ENCODE peak calls at places on chromosomes 7 and 10, in five cellular contexts. L, K, I, N and U are unnamed samples.

GRCh38 chr7:137772748-137773147 is 74.0 kb downstream of the DGKI start:
- DNase-seq in N (no peak), L (no peak), K (peak), I (peak), U (no peak)

GRCh38 chr10:25072786-25073185 is 56.4 kb downstream of the THNSL1 start:
- DNase-seq in L (no peak), N (no peak), K (peak), I (no peak), U (no peak)

GRCh38 chr10:47344996-47345870 is 2.9 kb upstream of the RBP3 start:
- DNase-seq in L (peak), I (no peak), N (no peak), K (no peak), U (no peak)

GRCh38 chr7:49166441-49166840 is 242.1 kb downstream of the CDC14C start:
- DNase-seq in L (no peak), I (no peak), K (no peak), N (no peak), U (no peak)

GRCh38 chr7:93890041-93890463 is 501 bp downstream of the TFPI2 start:
- DNase-seq in I (peak), K (peak), L (no peak), N (no peak), U (peak)

GRCh38 chr7:8133188-8133848 is 128.6 kb downstream of the ICA1 start:
- DNase-seq in I (no peak), N (no peak), L (no peak), K (no peak), U (no peak)

GRCh38 chr7:158110661-158111555 is 476.7 kb downstream of the PTPRN2 start:
- DNase-seq in I (no peak), N (no peak), L (peak), K (no peak), U (no peak)

GRCh38 chr7:761101-761500 is 34.0 kb upstream of the PRKAR1B start:
- DNase-seq in N (no peak), L (no peak), I (no peak), K (no peak), U (no peak)

GRCh38 chr7:21912305-21912704 is 33.4 kb downstream of the CDCA7L start:
- DNase-seq in K (no peak), L (peak), I (peak), N (no peak), U (no peak)

GRCh38 chr10:15379043-15379442 is 8.0 kb upstream of the FAM171A1 start:
- DNase-seq in K (no peak), I (no peak), N (no peak), L (no peak), U (no peak)

GRCh38 chr7:46603780-46604725 is 683.0 kb upstream of the IGFBP3 start:
- DNase-seq in L (peak), K (peak), N (peak), I (peak), U (peak)

GRCh38 chr7:44581426-44581906 is 565 bp downstream of the TMED4 start:
- DNase-seq in N (no peak), K (peak), I (no peak), L (no peak), U (no peak)

GRCh38 chr10:49387029-49387428 is 8.9 kb downstream of the DRGX start:
- DNase-seq in N (peak), L (no peak), I (peak), K (peak), U (no peak)

GRCh38 chr10:4174197-4174596 is 389.2 kb upstream of the KLF6 start:
- DNase-seq in I (peak), L (no peak), K (no peak), N (no peak), U (no peak)

GRCh38 chr10:101897633-101898032 is 54.0 kb upstream of the KCNIP2 start:
- DNase-seq in N (no peak), L (no peak), I (peak), K (no peak), U (no peak)

GRCh38 chr10:114474989-114475388 is 70.7 kb upstream of the AFAP1L2 start:
- DNase-seq in L (no peak), I (no peak), K (no peak), N (no peak), U (no peak)

GRCh38 chr7:17599733-17600685 is 301.6 kb downstream of the AHR start:
- DNase-seq in N (peak), L (no peak), I (peak), K (peak), U (peak)

GRCh38 chr10:86752311-86752710 is 4.1 kb upstream of the BMPR1A start:
- DNase-seq in K (no peak), I (no peak), N (no peak), L (no peak), U (no peak)

GRCh38 chr7:26040085-26040484 is 111.9 kb upstream of the NFE2L3 start:
- DNase-seq in L (no peak), N (no peak), K (no peak), I (no peak), U (no peak)

GRCh38 chr10:27230022-27230421 is 10.6 kb downstream of the ACBD5 start:
- DNase-seq in I (no peak), L (no peak), K (no peak), N (no peak), U (no peak)

GRCh38 chr7:132004528-132004927 is 448.1 kb upstream of the PODXL start:
- DNase-seq in K (no peak), L (no peak), I (peak), N (no peak), U (no peak)

GRCh38 chr10:116211682-116212081 is 61.3 kb downstream of the GFRA1 start:
- DNase-seq in L (no peak), K (no peak), N (no peak), I (peak), U (no peak)

GRCh38 chr10:74290703-74291102 is 139.7 kb downstream of the ADK start:
- DNase-seq in I (peak), K (peak), N (no peak), L (no peak), U (no peak)

GRCh38 chr10:133359554-133359971 is 1.7 kb upstream of the FUOM start:
- DNase-seq in N (no peak), I (no peak), K (no peak), L (no peak), U (no peak)

GRCh38 chr7:36604801-36605200 is 119.5 kb downstream of the AOAH start:
- DNase-seq in N (no peak), I (no peak), K (no peak), L (no peak), U (no peak)

GRCh38 chr7:151990567-151990966 is 34.3 kb downstream of the GALNTL5 start:
- DNase-seq in L (no peak), I (no peak), N (no peak), K (peak), U (no peak)

GRCh38 chr10:29896053-29896452 is 163.3 kb downstream of the JCAD start:
- DNase-seq in L (no peak), K (peak), N (peak), I (peak), U (peak)

GRCh38 chr10:93849605-93850004 is 44.2 kb upstream of the SLC35G1 start:
- DNase-seq in L (no peak), I (no peak), N (no peak), K (no peak), U (no peak)

GRCh38 chr7:113694149-113694548 is 224.7 kb downstream of the PPP1R3A start:
- DNase-seq in L (no peak), I (no peak), N (no peak), K (no peak), U (no peak)